ENCODE peak calls at places on chromosomes 5 and 9, in eight cellular contexts. T is kidney; K is CD4-positive, alpha-beta memory T cell; I is effector memory CD4-positive, alpha-beta T cell; Z is HepG2; X is transverse colon; D is psoas muscle; L is Panc1. V is an unnamed sample. For H3K4me1, the result is how much of the 10 kb centered on the place peaks cover.

GRCh38 chr5:174617910-174618309 is 106.5 kb upstream of the MSX2 start:
- DNase-seq in T (no peak), K (no peak), I (no peak), Z (no peak), X (no peak), D (no peak), L (no peak), V (no peak)

GRCh38 chr9:119844431-119844830 is 475.2 kb upstream of the BRINP1 start:
- DNase-seq in T (no peak), K (no peak), I (no peak), Z (no peak), X (no peak), D (no peak), L (no peak), V (no peak)

GRCh38 chr5:52915176-52915875 is 73.8 kb upstream of the ITGA2 start:
- DNase-seq in T (peak), K (peak), I (peak), Z (peak), X (peak), D (no peak), L (peak), V (no peak)

GRCh38 chr5:10460252-10460906 is 18.7 kb downstream of the ROPN1L start:
- DNase-seq in T (no peak), K (no peak), I (no peak), Z (no peak), X (peak), D (no peak), L (no peak), V (no peak)

GRCh38 chr9:14433293-14433818 is 119.4 kb upstream of the NFIB start:
- DNase-seq in T (no peak), K (no peak), I (no peak), Z (no peak), X (no peak), D (no peak), L (no peak), V (no peak)

GRCh38 chr9:81417299-81417675 is 272.1 kb downstream of the TLE1 start:
- DNase-seq in T (no peak), K (no peak), I (no peak), Z (no peak), X (no peak), D (no peak), L (no peak), V (no peak)

GRCh38 chr5:31100781-31101180 is 92.7 kb upstream of the CDH6 start:
- DNase-seq in T (no peak), K (no peak), I (no peak), Z (no peak), X (no peak), D (no peak), L (no peak), V (no peak)

GRCh38 chr9:92342825-92343488 is 17.2 kb downstream of the CENPP start:
- DNase-seq in T (no peak), K (no peak), I (no peak), Z (no peak), X (no peak), D (no peak), L (no peak), V (no peak)

GRCh38 chr9:111627260-111627963 is 3.7 kb upstream of the DNAJC25 start:
- DNase-seq in T (no peak), K (no peak), I (no peak), Z (peak), X (peak), D (no peak), L (no peak), V (no peak)

GRCh38 chr5:141272906-141273305 is 27.7 kb downstream of the PCDHB15 start:
- DNase-seq in T (no peak), K (no peak), I (no peak), Z (no peak), X (no peak), D (no peak), L (no peak), V (no peak)

GRCh38 chr5:175652741-175653663 is 4.9 kb upstream of the HRH2 start:
- DNase-seq in T (no peak), K (peak), I (peak), Z (no peak), X (peak), D (no peak), L (no peak), V (no peak)

GRCh38 chr5:80963521-80963895 is 3.3 kb downstream of the RASGRF2 start:
- DNase-seq in T (no peak), K (no peak), I (no peak), Z (no peak), X (no peak), D (no peak), L (no peak), V (no peak)

GRCh38 chr5:54443264-54443663 is 12.2 kb upstream of the HSPB3 start:
- DNase-seq in T (no peak), K (no peak), I (no peak), Z (peak), X (no peak), D (no peak), L (no peak), V (no peak)

GRCh38 chr5:52269853-52270252 is 517.9 kb upstream of the ITGA1 start:
- DNase-seq in T (no peak), K (no peak), I (no peak), Z (no peak), X (no peak), D (no peak), L (no peak), V (no peak)

GRCh38 chr5:157253547-157253946 is 12.4 kb upstream of the CYFIP2 start:
- DNase-seq in T (no peak), K (no peak), I (no peak), Z (peak), X (peak), D (no peak), L (peak), V (no peak)

GRCh38 chr5:39013938-39014337 is 60.3 kb downstream of the RICTOR start:
- DNase-seq in T (no peak), K (no peak), I (no peak), Z (no peak), X (no peak), D (no peak), L (no peak), V (no peak)

GRCh38 chr9:18498947-18499585 is 25.1 kb downstream of the ADAMTSL1 start:
- DNase-seq in T (no peak), K (no peak), I (no peak), Z (no peak), X (no peak), D (no peak), L (no peak), V (no peak)

GRCh38 chr9:99820330-99821186 is 1.1 kb upstream of the NR4A3 start:
- DNase-seq in T (peak), K (peak), I (peak), Z (peak), X (peak), D (peak), L (no peak), V (peak)

GRCh38 chr5:153619706-153620105 is 129.2 kb downstream of the GRIA1 start:
- DNase-seq in T (no peak), K (no peak), I (no peak), Z (no peak), X (no peak), D (no peak), L (no peak), V (no peak)

GRCh38 chr5:157994906-157995519 is 136.1 kb upstream of the CLINT1 start:
- DNase-seq in T (peak), K (peak), I (peak), Z (peak), X (peak), D (peak), L (peak), V (no peak)

GRCh38 chr5:161535762-161536161 is 10.8 kb downstream of the GABRB2 start:
- DNase-seq in T (no peak), K (no peak), I (no peak), Z (no peak), X (no peak), D (no peak), L (no peak), V (no peak)

GRCh38 chr5:150488519-150489357 is 19.2 kb upstream of the NDST1 start:
- DNase-seq in T (peak), K (no peak), I (no peak), Z (no peak), X (peak), D (peak), L (no peak), V (no peak)

GRCh38 chr9:83649080-83649479 is 26.1 kb downstream of the IDNK start:
- DNase-seq in T (no peak), K (peak), I (peak), Z (peak), X (peak), D (peak), L (peak), V (no peak)

GRCh38 chr9:37423508-37423907 is 1.0 kb downstream of the GRHPR start:
- DNase-seq in T (no peak), K (no peak), I (no peak), Z (no peak), X (no peak), D (no peak), L (no peak), V (no peak)

GRCh38 chr9:37424204-37424685 is 1.7 kb downstream of the GRHPR start:
- DNase-seq in T (no peak), K (no peak), I (no peak), Z (peak), X (no peak), D (no peak), L (no peak), V (no peak)

GRCh38 chr9:37420271-37421215 is 2.0 kb upstream of the GRHPR start:
- DNase-seq in T (no peak), K (no peak), I (no peak), Z (no peak), X (no peak), D (no peak), L (no peak), V (no peak)

GRCh38 chr9:37422289-37423104 is at the start of gene GRHPR:
- DNase-seq in T (peak), K (peak), I (peak), Z (peak), X (peak), D (peak), L (no peak), V (peak)

GRCh38 chr9:37421914-37422288 is 595 bp upstream of the GRHPR start:
- DNase-seq in T (peak), K (no peak), I (no peak), Z (no peak), X (no peak), D (peak), L (no peak), V (no peak)
- H3K27ac ChIP-seq in T (peak), K (peak), I (peak), Z (peak), X (peak), D (peak), L (peak), V (peak)

DNA sequence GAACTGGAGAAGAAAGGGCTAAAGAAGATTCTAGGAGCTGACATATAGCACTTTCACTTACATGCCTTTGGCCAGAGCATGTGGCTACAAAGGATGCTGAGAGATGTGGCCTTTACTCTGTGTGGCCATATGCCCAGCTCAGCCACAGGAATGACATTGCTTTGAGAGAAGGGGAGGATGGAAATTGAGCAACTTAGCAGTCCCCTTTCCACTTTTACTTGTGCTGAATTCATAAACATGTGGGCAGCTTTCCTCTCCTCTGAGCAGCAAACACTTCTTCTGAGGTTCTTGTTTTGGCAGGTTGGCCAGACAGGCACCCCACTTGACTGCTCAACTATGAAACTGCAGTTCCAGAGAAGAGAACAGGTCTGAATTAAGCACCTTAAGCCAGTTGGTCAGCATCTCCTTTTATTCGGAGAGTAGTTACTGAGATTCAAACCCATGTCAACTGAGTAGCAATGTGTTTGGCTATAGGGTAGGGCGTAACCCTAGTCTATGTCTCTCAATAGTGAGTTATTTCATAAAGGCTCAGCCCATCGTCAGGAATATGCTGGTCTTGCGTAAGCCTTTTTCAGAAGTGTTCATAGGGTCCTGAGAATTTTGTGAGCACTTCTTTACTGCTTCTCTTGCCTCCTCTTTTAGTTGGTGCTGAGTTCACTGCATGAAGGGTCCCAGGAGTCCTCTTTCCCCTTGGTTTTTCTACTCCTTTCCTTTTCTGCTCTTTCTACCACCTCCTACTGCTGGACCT is 134.5 kb downstream of the PALM2AKAP2 start:
- DNase-seq in T (no peak), K (no peak), I (no peak), Z (no peak), X (peak), D (no peak), L (no peak), V (no peak)
- H3K4me1 ChIP-seq in T (under half), K (under half), I (under half), Z (under half), X (under half), D (half or more), L (under half), V (under half)

DNA sequence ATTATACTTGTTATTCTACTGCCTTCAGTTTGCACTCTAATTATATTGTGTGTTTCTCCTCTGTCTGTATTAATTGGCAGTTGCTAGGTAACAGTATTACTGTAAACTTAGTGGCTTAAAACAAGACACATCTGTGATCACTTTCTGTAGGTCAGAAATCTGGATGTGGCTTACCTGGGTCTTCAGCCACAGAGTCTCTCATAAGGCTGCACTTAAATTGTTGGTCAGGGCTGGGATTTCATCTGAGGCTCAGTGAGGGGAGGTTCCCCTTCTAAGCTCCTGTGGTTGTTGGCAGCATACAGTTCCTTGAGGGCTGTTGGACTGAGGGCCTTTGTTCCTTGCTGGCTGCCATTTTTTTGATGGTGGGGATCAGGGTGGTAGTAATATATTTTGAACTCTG is 68.8 kb downstream of the SLC44A1 start:
- DNase-seq in T (no peak), K (no peak), I (no peak), Z (no peak), X (no peak), D (no peak), L (no peak), V (no peak)
- H3K27ac ChIP-seq in T (no peak), K (no peak), I (no peak), Z (no peak), X (no peak), D (no peak), L (no peak), V (no peak)

DNA sequence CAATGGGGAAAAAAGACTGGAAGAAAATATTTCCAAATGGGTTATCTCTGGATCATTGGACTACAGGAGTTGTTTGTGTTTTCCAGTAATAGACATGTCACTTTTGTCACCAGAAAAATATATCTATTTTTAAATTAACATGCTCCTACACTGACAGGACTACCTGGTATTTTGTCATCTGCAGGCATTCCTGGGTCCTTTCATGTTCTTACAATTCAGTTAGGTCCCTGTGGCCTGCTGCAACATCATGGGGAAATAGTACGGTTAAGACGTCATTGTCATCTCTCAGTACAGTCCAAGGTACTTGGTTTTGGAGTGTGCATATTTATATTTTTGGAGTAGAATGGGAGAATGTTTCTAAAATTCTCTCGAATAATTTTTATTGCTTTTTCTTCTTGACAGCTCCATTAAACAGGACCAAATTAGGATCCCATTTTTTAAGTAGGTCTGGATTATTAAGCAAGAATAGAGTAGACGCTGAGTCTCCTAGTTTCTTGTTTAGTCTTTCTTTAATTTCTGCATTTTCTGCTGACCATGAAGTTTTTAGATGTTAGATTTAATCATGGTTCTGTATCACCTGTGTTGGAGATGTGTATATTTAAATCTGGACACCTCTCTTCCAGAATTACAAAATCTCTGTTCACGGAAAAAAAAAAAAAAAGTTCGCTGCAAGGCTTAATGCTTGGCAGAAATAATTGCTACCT is 46.9 kb downstream of the SLC22A5 start:
- DNase-seq in T (no peak), K (no peak), I (no peak), Z (no peak), X (no peak), D (no peak), L (no peak), V (no peak)
- H3K4me1 ChIP-seq in T (under half), K (half or more), I (half or more), Z (under half), X (half or more), D (half or more), L (half or more), V (half or more)

GRCh38 chr5:96931605-96932004 is 4.3 kb upstream of the LNPEP start:
- DNase-seq in T (no peak), K (no peak), I (no peak), Z (no peak), X (no peak), D (no peak), L (no peak), V (no peak)
- H3K27ac ChIP-seq in T (no peak), K (no peak), I (no peak), Z (no peak), X (no peak), D (peak), L (peak), V (no peak)

DNA sequence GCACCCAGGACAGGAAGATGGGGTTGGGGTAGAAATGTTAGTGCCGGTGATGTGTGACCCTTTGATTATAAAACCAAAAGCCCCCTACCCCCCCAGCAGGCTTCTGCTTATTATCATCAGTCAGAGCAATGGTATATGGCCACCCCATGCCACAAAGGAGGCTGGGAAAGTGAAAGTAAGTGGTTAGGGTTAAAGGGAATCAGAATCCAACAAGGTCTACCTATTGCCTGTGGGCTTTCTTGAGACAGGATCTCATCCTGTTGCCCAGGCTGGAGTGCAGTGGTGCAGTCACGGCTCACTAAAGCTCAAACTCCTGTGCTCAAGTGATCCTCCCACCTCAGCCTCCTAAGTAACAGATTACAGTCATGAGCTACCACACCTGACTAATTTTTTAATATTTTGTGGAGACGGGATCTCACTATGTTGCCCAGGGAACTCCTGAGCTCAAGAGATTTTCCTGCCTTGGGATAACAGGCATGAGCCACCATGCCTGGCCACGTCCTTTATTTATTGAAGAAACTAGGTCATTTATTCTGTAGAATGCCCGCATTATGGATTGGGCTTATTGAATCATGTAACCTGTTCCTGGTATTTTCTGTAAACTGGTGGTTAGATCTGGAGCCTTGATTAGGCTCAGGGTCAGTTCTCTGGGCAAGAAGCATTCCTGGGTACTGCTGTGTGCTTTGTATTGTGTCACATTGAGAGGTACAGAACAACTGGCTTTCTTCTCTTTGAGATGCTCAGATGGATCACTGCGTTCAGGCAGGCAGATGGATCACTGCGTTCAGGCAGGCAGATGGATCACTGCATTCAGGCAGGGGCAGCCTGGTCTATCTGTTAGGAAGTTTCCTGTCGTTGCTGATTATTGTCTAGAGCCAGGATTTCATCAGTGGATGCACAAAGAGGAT is 41.6 kb downstream of the ERGIC1 start:
- DNase-seq in T (no peak), K (no peak), I (no peak), Z (no peak), X (no peak), D (peak), L (no peak), V (no peak)
- H3K4me1 ChIP-seq in T (under half), K (under half), I (under half), Z (under half), X (under half), D (half or more), L (half or more), V (half or more)